ENCODE peak calls at places on chromosome 22, in nine cellular contexts. I is T47D; S is activated T-helper 1 cell treated with Interleukin-2 at 50 U/mL for 16 hours; Y is lung; J is SJSA1; E is LoVo; T is HCEC 1CT; W is activated CD4-positive, alpha-beta T cell treated with anti-CD3 and anti-CD28 coated beads for 36 hours; Z is mucosa of gallbladder. D is an unnamed sample.

GRCh38 chr22:29217827-29218757 is 12.4 kb downstream of the EMID1 start:
- DNase-seq in I (no peak), S (no peak), Y (no peak), J (no peak), E (no peak), T (no peak), W (no peak), Z (no peak), D (no peak)

GRCh38 chr22:46537946-46538815 is 761 bp upstream of the CELSR1 start:
- DNase-seq in I (no peak), S (no peak), Y (no peak), J (no peak), E (peak; percentile 11), T (no peak), W (no peak), Z (no peak), D (peak; percentile 32)

GRCh38 chr22:48982321-48982905 is 845.3 kb downstream of the BRD1 start:
- DNase-seq in I (no peak), S (no peak), Y (no peak), J (no peak), E (no peak), T (no peak), W (no peak), Z (no peak), D (no peak)

GRCh38 chr22:37229805-37230672 is 14.0 kb downstream of the RAC2 start:
- DNase-seq in I (no peak), S (peak; percentile 87), Y (peak; percentile 56), J (peak; percentile 60), E (no peak), T (peak; percentile 15), W (peak; percentile 97), Z (peak; percentile 50), D (peak; percentile 66)

GRCh38 chr22:47063606-47064005 is 301.2 kb downstream of the TBC1D22A start:
- DNase-seq in I (no peak), S (no peak), Y (no peak), J (no peak), E (no peak), T (no peak), W (no peak), Z (no peak), D (no peak)

GRCh38 chr22:32644252-32645100 is 157.0 kb upstream of the TIMP3 start:
- DNase-seq in I (peak; percentile 7), S (no peak), Y (peak; percentile 54), J (peak; percentile 62), E (no peak), T (no peak), W (peak; percentile 45), Z (peak; percentile 56), D (no peak)

GRCh38 chr22:26321469-26321913 is 107.6 kb upstream of the ASPHD2 start:
- DNase-seq in I (no peak), S (no peak), Y (no peak), J (peak; percentile 97), E (no peak), T (peak; percentile 80), W (no peak), Z (no peak), D (peak; percentile 86)

GRCh38 chr22:37036655-37037377 is 14.7 kb upstream of the KCTD17 start:
- DNase-seq in I (no peak), S (no peak), Y (no peak), J (no peak), E (no peak), T (no peak), W (no peak), Z (no peak), D (no peak)

GRCh38 chr22:35914665-35915476 is 113.8 kb downstream of the RBFOX2 start:
- DNase-seq in I (peak; percentile 18), S (no peak), Y (peak; percentile 84), J (peak; percentile 77), E (peak; percentile 90), T (peak; percentile 90), W (no peak), Z (peak; percentile 84), D (peak; percentile 85)

GRCh38 chr22:42685941-42686666 is 34.6 kb downstream of the A4GALT start:
- DNase-seq in I (no peak), S (no peak), Y (no peak), J (no peak), E (peak; percentile 34), T (no peak), W (no peak), Z (no peak), D (no peak)

GRCh38 chr22:48268771-48269552 is 1506.5 kb downstream of the TBC1D22A start:
- DNase-seq in I (no peak), S (no peak), Y (peak; percentile 57), J (peak; percentile 41), E (no peak), T (no peak), W (no peak), Z (no peak), D (no peak)

GRCh38 chr22:43289551-43289963 is 53.6 kb downstream of the SCUBE1 start:
- DNase-seq in I (no peak), S (no peak), Y (no peak), J (no peak), E (no peak), T (no peak), W (no peak), Z (no peak), D (no peak)

GRCh38 chr22:23652711-23653110 is 20.6 kb upstream of the DRICH1 start:
- DNase-seq in I (no peak), S (no peak), Y (no peak), J (no peak), E (no peak), T (no peak), W (no peak), Z (no peak), D (no peak)

GRCh38 chr22:40668611-40669390 is 10.5 kb upstream of the MCHR1 start:
- DNase-seq in I (no peak), S (no peak), Y (no peak), J (peak; percentile 24), E (peak; percentile 71), T (peak; percentile 51), W (peak; percentile 30), Z (no peak), D (peak; percentile 79)

GRCh38 chr22:37205046-37205445 is 7.2 kb downstream of the SSTR3 start:
- DNase-seq in I (no peak), S (no peak), Y (no peak), J (no peak), E (no peak), T (no peak), W (peak; percentile 8), Z (no peak), D (no peak)

GRCh38 chr22:46614070-46614931 is 5.9 kb upstream of the GRAMD4 start:
- DNase-seq in I (no peak), S (peak; percentile 65), Y (no peak), J (no peak), E (no peak), T (no peak), W (peak; percentile 82), Z (no peak), D (no peak)

GRCh38 chr22:47332246-47332980 is 570.0 kb downstream of the TBC1D22A start:
- DNase-seq in I (no peak), S (no peak), Y (no peak), J (no peak), E (no peak), T (no peak), W (no peak), Z (no peak), D (no peak)

GRCh38 chr22:41021039-41021654 is 70.0 kb downstream of the RBX1 start:
- DNase-seq in I (no peak), S (peak; percentile 1), Y (no peak), J (peak; percentile 47), E (no peak), T (no peak), W (peak; percentile 26), Z (no peak), D (no peak)

GRCh38 chr22:29767289-29768051 is at the start of gene UQCR10:
- DNase-seq in I (peak; percentile 58), S (peak; percentile 84), Y (peak; percentile 93), J (peak; percentile 99), E (peak; percentile 90), T (peak; percentile 77), W (peak; percentile 96), Z (peak; percentile 93), D (peak; percentile 82)

GRCh38 chr22:43343262-43343988 is at the start of gene SCUBE1:
- DNase-seq in I (peak; percentile 84), S (peak; percentile 26), Y (peak; percentile 40), J (no peak), E (no peak), T (no peak), W (peak; percentile 68), Z (peak; percentile 61), D (no peak)

GRCh38 chr22:42273855-42274451 is 3.5 kb upstream of the TCF20 start:
- DNase-seq in I (no peak), S (no peak), Y (no peak), J (no peak), E (no peak), T (no peak), W (no peak), Z (no peak), D (no peak)

GRCh38 chr22:35437038-35437437 is 37.1 kb downstream of the MCM5 start:
- DNase-seq in I (no peak), S (no peak), Y (no peak), J (no peak), E (no peak), T (no peak), W (peak; percentile 47), Z (no peak), D (no peak)

GRCh38 chr22:30947163-30947820 is 21.3 kb downstream of the MORC2 start:
- DNase-seq in I (no peak), S (no peak), Y (no peak), J (no peak), E (no peak), T (no peak), W (no peak), Z (no peak), D (no peak)

GRCh38 chr22:35555941-35556547 is 15.4 kb downstream of the RASD2 start:
- DNase-seq in I (no peak), S (no peak), Y (no peak), J (no peak), E (no peak), T (no peak), W (no peak), Z (no peak), D (no peak)

GRCh38 chr22:30878516-30879365 is 89.8 kb downstream of the MORC2 start:
- DNase-seq in I (no peak), S (no peak), Y (no peak), J (no peak), E (no peak), T (no peak), W (no peak), Z (no peak), D (no peak)

GRCh38 chr22:38203090-38203810 is 1.5 kb downstream of the MAFF start:
- DNase-seq in I (no peak), S (no peak), Y (peak; percentile 63), J (no peak), E (peak; percentile 43), T (no peak), W (peak; percentile 62), Z (peak; percentile 64), D (no peak)

GRCh38 chr22:26751217-26751616 is 93.8 kb downstream of the MIAT start:
- DNase-seq in I (no peak), S (no peak), Y (no peak), J (peak; percentile 39), E (no peak), T (no peak), W (no peak), Z (no peak), D (no peak)

GRCh38 chr22:45478108-45478771 is 24.4 kb upstream of the FBLN1 start:
- DNase-seq in I (no peak), S (no peak), Y (no peak), J (peak; percentile 81), E (peak; percentile 82), T (peak; percentile 99), W (no peak), Z (no peak), D (peak; percentile 97)

GRCh38 chr22:24985824-24986214 is 33.3 kb downstream of the KIAA1671 start:
- DNase-seq in I (no peak), S (no peak), Y (no peak), J (peak; percentile 54), E (no peak), T (no peak), W (no peak), Z (no peak), D (peak; percentile 78)

GRCh38 chr22:36964110-36964509 is 50.7 kb downstream of the CSF2RB start:
- DNase-seq in I (no peak), S (no peak), Y (no peak), J (no peak), E (no peak), T (no peak), W (no peak), Z (no peak), D (no peak)

GRCh38 chr22:37259540-37260029 is 15.5 kb upstream of the RAC2 start:
- DNase-seq in I (no peak), S (no peak), Y (no peak), J (no peak), E (no peak), T (no peak), W (peak; percentile 55), Z (no peak), D (peak; percentile 33)